ENCODE peak calls at places on chromosomes 1 and 21, in eight cellular contexts. I, S, W, L, G, B, V and K are unnamed samples.
A peak's percentile ranks its signal among the peaks of the same experiment; 100 is the strongest.

GRCh38 chr1:227428803-227429202 is 110.5 kb upstream of the CDC42BPA start:
- DNase-seq in W (no peak), S (peak; percentile 44), L (peak; percentile 70), I (no peak), B (peak; percentile 50), G (peak; percentile 75), V (peak; percentile 79), K (peak; percentile 94)

GRCh38 chr21:39641827-39642450 is 29.2 kb downstream of the B3GALT5 start:
- DNase-seq in G (no peak), W (no peak), V (no peak), B (no peak), S (no peak), L (no peak), I (no peak), K (no peak)

GRCh38 chr1:212566522-212567479 is 41.8 kb upstream of the ATF3 start:
- DNase-seq in V (peak; percentile 34), B (peak; percentile 81), G (peak; percentile 63), L (peak; percentile 93), S (peak; percentile 66), W (no peak), I (no peak), K (peak; percentile 57)

GRCh38 chr1:76015478-76016103 is 59.0 kb upstream of the ST6GALNAC3 start:
- DNase-seq in V (no peak), B (no peak), L (no peak), S (no peak), I (no peak), G (no peak), W (no peak), K (no peak)

GRCh38 chr1:185363205-185363604 is 46.2 kb upstream of the IVNS1ABP start:
- DNase-seq in W (no peak), L (no peak), I (no peak), S (no peak), B (no peak), V (no peak), G (peak; percentile 42), K (no peak)

GRCh38 chr21:19261731-19262367 is 858.3 kb upstream of the TMPRSS15 start:
- DNase-seq in L (no peak), S (no peak), I (no peak), G (no peak), V (no peak), B (no peak), W (no peak), K (no peak)

GRCh38 chr1:205230965-205231364 is 3.2 kb downstream of the TMCC2 start:
- DNase-seq in L (no peak), G (no peak), V (no peak), W (no peak), B (no peak), S (no peak), I (no peak), K (no peak)

GRCh38 chr1:35807614-35808375 is at the start of gene AGO4:
- DNase-seq in S (peak; percentile 39), I (no peak), G (peak; percentile 62), W (no peak), B (peak; percentile 42), L (peak; percentile 36), V (peak; percentile 58), K (peak; percentile 49)

GRCh38 chr21:46112731-46113215 is 14.9 kb downstream of the COL6A2 start:
- DNase-seq in S (no peak), W (no peak), G (no peak), I (peak; percentile 2), B (no peak), L (no peak), V (peak; percentile 20), K (no peak)

GRCh38 chr1:167704767-167705166 is 17.0 kb upstream of the MPZL1 start:
- DNase-seq in S (no peak), W (no peak), B (no peak), V (no peak), G (no peak), L (no peak), I (no peak), K (no peak)

GRCh38 chr1:23923592-23924495 is 10.7 kb upstream of the CNR2 start:
- DNase-seq in L (peak; percentile 10), G (no peak), V (peak; percentile 63), S (peak; percentile 33), W (no peak), I (no peak), B (no peak), K (no peak)

GRCh38 chr1:12376236-12377064 is 146.6 kb downstream of the VPS13D start:
- DNase-seq in L (no peak), B (no peak), G (no peak), V (no peak), I (no peak), S (no peak), W (no peak), K (peak; percentile 32)

GRCh38 chr1:116759636-116760035 is 5.4 kb downstream of the CD2 start:
- DNase-seq in I (no peak), G (no peak), V (no peak), L (no peak), S (no peak), B (no peak), W (no peak), K (no peak)
- H3K4me3 ChIP-seq in I (no peak overlapping the region), G (no peak overlapping the region), V (peak overlapping the region; percentile 19), L (no peak overlapping the region), S (no peak overlapping the region), B (no peak overlapping the region), W (no peak overlapping the region), K (no peak overlapping the region)

GRCh38 chr1:7187121-7187510 is 401.9 kb downstream of the CAMTA1 start:
- DNase-seq in W (no peak), B (no peak), I (no peak), L (no peak), V (no peak), S (peak; percentile 18), G (no peak), K (no peak)

GRCh38 chr1:7192453-7192852 is 407.2 kb downstream of the CAMTA1 start:
- DNase-seq in I (no peak), L (no peak), S (no peak), B (no peak), V (no peak), G (no peak), W (no peak), K (no peak)

GRCh38 chr1:7190261-7190660 is 405.0 kb downstream of the CAMTA1 start:
- DNase-seq in B (no peak), G (no peak), S (no peak), W (no peak), V (no peak), L (no peak), I (no peak), K (no peak)

GRCh38 chr1:7185721-7186120 is 400.5 kb downstream of the CAMTA1 start:
- DNase-seq in G (no peak), V (no peak), S (no peak), I (no peak), W (no peak), L (no peak), B (no peak), K (no peak)

GRCh38 chr1:7186382-7187120 is 401.3 kb downstream of the CAMTA1 start:
- DNase-seq in B (no peak), W (no peak), V (no peak), L (no peak), I (no peak), G (no peak), S (no peak), K (no peak)
- TF ChIP-seq CTCF in B (no peak), W (no peak), V (no peak), L (no peak), I (no peak), G (no peak), S (no peak), K (no peak)

GRCh38 chr1:6419397-6419802 is 319 bp downstream of the HES2 start:
- DNase-seq in I (no peak), G (no peak), W (no peak), V (no peak), B (no peak), L (no peak), S (no peak), K (no peak)

GRCh38 chr1:6418668-6419396 is 887 bp downstream of the HES2 start:
- DNase-seq in W (no peak), V (no peak), G (no peak), B (no peak), L (no peak), I (no peak), S (no peak), K (no peak)

GRCh38 chr1:6420594-6421042 is 899 bp upstream of the HES2 start:
- DNase-seq in G (no peak), L (no peak), B (no peak), V (no peak), S (no peak), W (no peak), I (no peak), K (no peak)

GRCh38 chr1:6421266-6421665 is 1.5 kb upstream of the HES2 start:
- DNase-seq in S (no peak), I (no peak), G (no peak), V (no peak), B (no peak), W (no peak), L (no peak), K (no peak)

DNA sequence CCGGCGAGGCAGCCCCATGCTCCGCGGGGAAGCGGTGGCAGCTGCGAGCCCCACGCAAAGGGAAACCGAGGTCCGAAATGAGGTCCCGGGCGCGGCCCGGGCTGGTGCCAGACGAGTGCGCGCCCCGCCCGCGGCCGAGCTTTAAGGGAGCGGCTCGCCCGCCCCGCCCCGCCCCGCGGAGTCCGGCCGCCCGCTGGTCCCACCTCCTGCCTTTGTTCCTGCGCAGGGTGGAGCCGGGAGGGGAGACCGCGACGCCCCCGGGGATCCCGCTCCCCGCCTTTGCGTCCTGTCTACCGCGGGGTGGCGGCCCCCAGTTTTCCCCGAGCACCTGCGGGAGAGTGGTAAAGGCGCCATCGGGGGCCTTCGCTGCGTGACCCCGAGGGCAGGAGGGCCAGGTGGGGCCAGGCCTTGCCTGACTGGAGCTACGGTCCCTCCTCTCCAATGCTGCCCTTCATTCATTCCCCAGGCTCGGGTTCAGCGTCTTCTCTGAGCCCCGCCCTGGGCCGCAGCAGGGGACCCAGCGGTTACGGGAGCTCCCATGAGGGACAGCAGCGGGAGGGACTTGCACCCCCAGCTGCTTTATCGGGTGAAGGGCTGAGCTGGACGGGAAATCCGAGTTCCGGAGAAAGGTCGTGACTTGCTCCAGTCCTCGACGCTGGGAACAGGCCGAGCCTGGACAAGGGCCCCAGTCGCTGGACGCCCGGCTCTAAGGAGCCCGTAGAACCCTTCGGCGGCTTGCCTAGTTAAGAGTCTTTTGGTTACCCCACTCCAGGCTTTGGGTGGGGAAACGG is at the start of gene HES2:
- DNase-seq in S (no peak), B (no peak), W (no peak), L (no peak), V (peak; percentile 50), G (no peak), I (no peak), K (no peak)
- H3K4me3 ChIP-seq in S (no peak within 1 kb of the TSS), B (no peak within 1 kb of the TSS), W (peak within 1 kb of the TSS; percentile 68), L (no peak within 1 kb of the TSS), V (peak within 1 kb of the TSS; percentile 46), G (peak within 1 kb of the TSS; percentile 45), I (peak within 1 kb of the TSS; percentile 49), K (peak within 1 kb of the TSS; percentile 12)

DNA sequence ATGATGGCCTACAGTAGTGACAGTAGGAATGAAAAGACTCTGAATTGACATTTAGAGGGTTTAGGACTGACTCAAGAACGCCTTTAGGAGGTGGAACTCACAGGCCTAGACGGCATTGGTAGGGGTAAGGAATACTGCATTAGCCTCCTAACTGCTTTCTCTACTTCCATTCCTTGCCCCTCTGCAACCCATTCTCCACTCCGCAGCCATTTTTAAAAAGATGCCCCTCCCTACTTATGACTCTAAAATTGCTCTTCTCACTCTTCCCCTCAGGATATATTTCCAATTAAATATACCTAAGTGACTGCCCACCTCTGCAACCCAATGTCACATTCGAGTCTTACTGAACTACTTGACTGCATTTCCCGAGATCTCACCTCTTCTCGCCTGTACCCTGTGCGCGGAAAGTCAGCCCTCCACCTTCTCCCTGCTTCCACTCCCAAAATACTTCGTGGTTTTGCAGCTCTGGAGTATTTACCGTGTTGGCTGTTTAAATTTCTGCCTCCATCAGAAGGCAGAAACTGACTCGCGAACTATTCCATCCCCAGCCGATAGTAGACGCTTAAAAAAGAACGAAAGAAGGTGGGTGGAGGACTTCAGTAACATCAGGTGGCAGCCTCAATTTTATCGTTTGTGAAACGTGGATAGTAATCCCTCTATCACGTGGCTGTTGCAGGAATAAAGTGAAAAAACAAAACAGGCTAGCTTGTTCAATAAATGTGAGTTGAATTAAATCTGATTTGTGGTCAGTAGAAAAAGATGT is 1.1 kb upstream of the YBX1 start:
- DNase-seq in W (no peak), S (no peak), V (no peak), L (peak; percentile 39), I (no peak), B (peak; percentile 18), G (peak; percentile 33), K (peak; percentile 26)
- TF ChIP-seq CTCF in W (no peak), S (peak; percentile 8), V (no peak), L (no peak), I (no peak), B (no peak), G (no peak), K (no peak)